ENCODE peak calls at places on chromosomes 1 and 21, in five cellular contexts. F, C, L, G and X are unnamed samples.

GRCh38 chr1:156126701-156127534 is 12.4 kb downstream of the LMNA start:
- DNase-seq in F (peak; percentile 78), C (peak; percentile 65), L (peak; percentile 76), G (no peak), X (peak; percentile 69)

GRCh38 chr1:246161626-246162025 is 345.5 kb downstream of the SMYD3 start:
- DNase-seq in G (no peak), C (peak; percentile 30), F (no peak), L (no peak), X (peak; percentile 97)

GRCh38 chr1:46535063-46535462 is 16.4 kb downstream of the KNCN start:
- DNase-seq in G (peak; percentile 52), C (peak; percentile 41), L (no peak), F (no peak), X (peak; percentile 47)

GRCh38 chr1:116008651-116009380 is 32.5 kb downstream of the SLC22A15 start:
- DNase-seq in G (no peak), F (no peak), L (no peak), C (no peak), X (no peak)

GRCh38 chr1:10193340-10193739 is 17.0 kb upstream of the KIF1B start:
- DNase-seq in F (no peak), G (no peak), C (no peak), L (no peak), X (no peak)

GRCh38 chr1:85200367-85200869 is 398 bp downstream of the SYDE2 start:
- DNase-seq in L (peak; percentile 67), F (no peak), C (no peak), G (peak; percentile 52), X (no peak)

GRCh38 chr1:244919320-244920282 is 55.3 kb upstream of the HNRNPU start:
- DNase-seq in F (no peak), L (no peak), G (no peak), C (no peak), X (no peak)

GRCh38 chr1:47477595-47478080 is 39.8 kb downstream of the FOXD2 start:
- DNase-seq in C (peak; percentile 58), G (no peak), L (no peak), F (no peak), X (peak; percentile 21)

GRCh38 chr1:2935766-2936390 is 85.4 kb upstream of the ACTRT2 start:
- DNase-seq in F (no peak), C (no peak), L (peak; percentile 61), G (no peak), X (no peak)

GRCh38 chr1:165060285-165060793 is 296.2 kb downstream of the LMX1A start:
- DNase-seq in C (no peak), F (no peak), G (no peak), L (no peak), X (peak; percentile 86)

GRCh38 chr1:65109515-65109914 is 38.5 kb upstream of the AK4 start:
- DNase-seq in G (no peak), F (no peak), C (no peak), L (no peak), X (no peak)

GRCh38 chr21:44891631-44892031 is 18.1 kb upstream of the PTTG1IP start:
- DNase-seq in L (peak; percentile 57), C (no peak), G (no peak), F (no peak), X (no peak)

GRCh38 chr21:45050361-45050785 is 24.0 kb upstream of the ADARB1 start:
- DNase-seq in C (peak; percentile 33), G (no peak), L (no peak), F (no peak), X (no peak)

GRCh38 chr1:79235221-79236002 is 228.9 kb upstream of the ADGRL4 start:
- DNase-seq in C (no peak), F (no peak), L (no peak), G (peak; percentile 8), X (no peak)

GRCh38 chr1:225873281-225873850 is 8.8 kb downstream of the TMEM63A start:
- DNase-seq in G (no peak), F (no peak), C (no peak), L (no peak), X (no peak)

GRCh38 chr1:197367631-197368030 is 99.6 kb downstream of the CRB1 start:
- DNase-seq in C (no peak), G (no peak), L (no peak), F (no peak), X (no peak)

GRCh38 chr1:30748098-30748698 is 9.4 kb downstream of the LAPTM5 start:
- DNase-seq in G (no peak), F (peak; percentile 21), L (no peak), C (no peak), X (peak; percentile 81)

GRCh38 chr1:205272541-205272940 is 44.8 kb downstream of the TMCC2 start:
- DNase-seq in L (no peak), C (no peak), G (no peak), F (no peak), X (no peak)

GRCh38 chr1:22239378-22239777 is 96.5 kb upstream of the WNT4 start:
- DNase-seq in C (no peak), F (no peak), L (no peak), G (no peak), X (peak; percentile 32)

GRCh38 chr1:164836614-164837018 is 277.6 kb downstream of the PBX1 start:
- DNase-seq in C (no peak), G (no peak), F (no peak), L (no peak), X (no peak)

GRCh38 chr1:64112281-64112680 is 91.1 kb upstream of the UBE2U start:
- DNase-seq in G (no peak), F (no peak), L (no peak), C (no peak), X (peak; percentile 94)

GRCh38 chr1:19395678-19396192 is 83.6 kb downstream of the SLC66A1 start:
- DNase-seq in G (no peak), F (no peak), C (no peak), L (no peak), X (peak; percentile 55)

GRCh38 chr21:42841156-42841915 is 38.0 kb downstream of the WDR4 start:
- DNase-seq in L (no peak), G (no peak), F (peak; percentile 3), C (no peak), X (no peak)

GRCh38 chr1:63686696-63687095 is 87.1 kb upstream of the ROR1 start:
- DNase-seq in C (no peak), L (no peak), G (no peak), F (no peak), X (no peak)

GRCh38 chr21:41180752-41181151 is 12.8 kb downstream of the BACE2 start:
- DNase-seq in G (no peak), L (no peak), F (no peak), C (no peak), X (no peak)

GRCh38 chr21:31374430-31374829 is 30.4 kb upstream of the TIAM1 start:
- DNase-seq in L (no peak), G (no peak), F (no peak), C (no peak), X (peak; percentile 14)

GRCh38 chr1:37989381-37989930 is 366 bp downstream of the SF3A3 start:
- DNase-seq in F (peak; percentile 38), L (peak; percentile 64), G (peak; percentile 58), C (peak; percentile 33), X (peak; percentile 20)

GRCh38 chr1:214840366-214840765 is 237.4 kb downstream of the CENPF start:
- DNase-seq in C (no peak), F (no peak), L (no peak), G (no peak), X (no peak)

GRCh38 chr1:27356628-27357280 is 10.0 kb downstream of the MAP3K6 start:
- DNase-seq in G (peak; percentile 71), F (no peak), C (no peak), L (no peak), X (peak; percentile 53)

DNA sequence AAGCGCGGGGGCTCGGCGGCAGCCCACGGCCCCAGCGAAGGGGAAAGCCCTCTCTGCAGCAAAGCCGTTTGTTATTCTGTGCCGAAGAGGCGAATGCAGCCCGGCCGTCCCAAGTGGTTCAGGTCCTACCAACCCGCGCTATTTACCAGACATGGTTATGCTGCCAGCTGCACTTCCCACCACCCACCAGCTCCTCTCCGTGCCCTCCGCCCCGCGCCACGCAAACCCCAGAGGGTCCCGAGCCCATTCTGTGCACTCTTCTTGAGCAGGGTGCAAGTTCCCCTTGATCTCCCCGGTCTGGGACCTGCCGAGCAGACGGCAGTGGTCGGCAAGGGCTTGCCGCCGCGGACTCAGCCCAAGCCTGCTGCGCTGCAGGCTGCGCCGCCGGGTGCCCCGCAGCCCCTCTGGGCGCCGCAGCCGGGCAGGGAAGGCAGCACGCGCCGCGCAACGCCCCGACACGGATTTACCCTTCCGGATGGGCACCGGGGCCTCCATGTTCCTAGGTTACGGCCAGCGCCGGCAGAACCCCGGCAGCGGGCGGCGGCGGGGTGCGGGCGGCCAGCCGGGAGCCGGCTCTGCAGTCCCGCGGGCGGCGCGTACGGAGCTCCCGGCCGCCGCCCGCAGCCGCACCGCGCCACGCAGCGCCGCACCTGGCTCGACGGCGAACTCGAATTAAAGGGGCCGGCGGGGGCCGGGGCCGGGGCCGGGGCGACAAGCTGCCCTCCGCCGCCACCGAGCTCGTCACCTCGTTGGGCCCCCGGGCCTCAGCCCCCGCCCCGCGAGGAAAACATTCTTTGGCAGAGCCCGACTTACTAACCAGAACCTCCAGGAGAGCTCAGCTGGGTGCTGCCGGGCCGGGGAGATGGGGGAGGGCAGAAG is 865 bp upstream of the KCNA2 start:
- DNase-seq in G (peak; percentile 48), F (no peak), C (peak; percentile 23), L (no peak), X (no peak)
- H3K27me3 ChIP-seq in G (peaks cover 91% of the 10 kb centered on the region), F (peaks cover 56% of the 10 kb centered on the region), C (peaks cover 73% of the 10 kb centered on the region), L (peaks cover 16% of the 10 kb centered on the region), X (peaks cover 32% of the 10 kb centered on the region)

DNA sequence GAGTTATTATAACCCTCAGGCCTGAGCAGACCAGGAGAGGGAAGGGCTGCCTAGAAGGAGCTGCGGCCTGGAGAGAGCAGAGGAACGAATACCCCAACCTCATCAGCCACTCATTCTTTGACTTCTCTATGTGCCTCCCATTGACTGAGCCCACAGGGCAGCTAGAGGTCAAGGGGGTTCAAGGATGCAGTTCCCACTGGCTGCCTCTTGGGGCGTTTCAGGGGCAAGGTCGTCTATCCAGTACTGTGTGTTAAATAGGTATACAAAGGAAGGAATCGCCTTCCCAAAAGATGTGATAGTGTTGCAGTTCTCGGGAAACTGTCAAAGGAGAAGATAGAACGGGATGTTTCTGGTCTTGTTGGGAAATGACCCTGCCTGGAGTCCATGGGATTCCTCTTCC is 250.6 kb downstream of the PRDM2 start:
- DNase-seq in G (peak; percentile 76), L (no peak), C (no peak), F (peak; percentile 12), X (no peak)
- TF ChIP-seq CTCF in G (peak; percentile 70), L (no peak), C (no peak), F (peak; percentile 56), X (no peak)

GRCh38 chr1:209956116-209956515 is 18.1 kb downstream of the SYT14 start:
- DNase-seq in L (no peak), C (no peak), F (no peak), G (no peak), X (peak; percentile 63)
- H3K4me3 ChIP-seq in L (no peak overlapping the region), C (no peak overlapping the region), F (no peak overlapping the region), G (no peak overlapping the region), X (no peak overlapping the region)

DNA sequence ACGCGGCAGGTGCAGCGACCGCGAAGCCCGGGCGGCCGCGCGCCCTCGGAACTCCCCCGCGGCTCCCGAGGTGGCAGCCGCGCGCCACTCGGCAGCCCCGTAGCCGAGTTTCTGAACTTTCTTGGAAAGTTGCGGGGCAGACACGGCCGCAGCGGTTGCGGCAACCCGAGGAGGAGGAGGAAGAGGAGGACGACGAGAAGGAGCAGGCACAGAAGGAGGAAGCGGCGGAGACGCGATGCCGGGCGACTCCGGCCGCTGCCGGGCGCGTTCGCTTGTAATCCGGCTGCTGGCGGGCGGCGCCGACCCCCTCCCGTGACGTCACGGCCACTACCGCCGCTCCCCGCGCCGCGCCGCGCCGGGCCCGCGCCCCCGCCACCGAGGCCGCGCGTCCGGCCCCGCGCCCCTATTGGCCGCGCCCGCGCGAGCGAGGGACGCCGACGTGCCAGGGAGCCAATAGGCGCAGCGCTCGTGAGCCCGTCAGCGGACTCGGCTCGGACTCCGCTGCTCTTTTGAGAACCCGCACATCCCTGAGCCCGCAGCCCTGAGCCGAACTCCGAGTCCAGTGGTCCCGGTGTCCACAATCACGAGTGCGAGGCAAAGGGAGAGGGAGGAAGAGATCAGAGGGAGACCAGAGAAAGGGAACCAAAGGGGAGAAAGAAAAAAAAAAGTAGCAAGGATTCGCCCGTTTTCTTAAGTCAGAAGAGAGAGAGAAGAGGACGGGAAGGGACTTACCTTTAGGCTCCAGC is 736 bp upstream of the BARHL2 start:
- DNase-seq in L (no peak), C (peak; percentile 51), F (no peak), G (peak; percentile 89), X (no peak)
- H3K27me3 ChIP-seq in L (peaks cover 78% of the 10 kb centered on the region), C (peaks cover 95% of the 10 kb centered on the region), F (no peaks in the 10 kb centered on the region), G (peaks cover 99% of the 10 kb centered on the region), X (peaks cover 66% of the 10 kb centered on the region)